ENCODE peak calls at places on chromosome 22, in ten cellular contexts. H is nephron progenitor cell, G is HFF-Myc, P is HFFc6, F is lower leg skin, Y is fibroblast of pulmonary artery, L is bronchial epithelial cell, K is heart left ventricle, E is neural progenitor cell, J is HCT116. X is an unnamed sample.

GRCh38 chr22:42428025-42428424 is 4.2 kb downstream of the NFAM1 start:
- DNase-seq in H (no peak), G (no peak), P (no peak), F (no peak), Y (no peak), L (no peak), K (no peak), E (no peak), J (no peak), X (no peak)

GRCh38 chr22:26707090-26707489 is 49.7 kb downstream of the MIAT start:
- DNase-seq in H (no peak), G (no peak), P (no peak), F (no peak), Y (no peak), L (no peak), K (no peak), E (no peak), J (no peak), X (no peak)

GRCh38 chr22:43745783-43746356 is 66.2 kb downstream of the EFCAB6 start:
- DNase-seq in H (no peak), G (no peak), P (no peak), F (no peak), Y (no peak), L (no peak), K (no peak), E (no peak), J (no peak), X (no peak)

GRCh38 chr22:43550024-43550620 is 138.3 kb downstream of the MPPED1 start:
- DNase-seq in H (no peak), G (no peak), P (no peak), F (no peak), Y (no peak), L (no peak), K (no peak), E (no peak), J (no peak), X (no peak)

GRCh38 chr22:42805998-42806481 is 51.0 kb downstream of the ARFGAP3 start:
- DNase-seq in H (no peak), G (no peak), P (no peak), F (no peak), Y (no peak), L (peak; percentile 6), K (no peak), E (peak; percentile 31), J (no peak), X (no peak)

GRCh38 chr22:30717331-30717921 is 22.8 kb downstream of the OSBP2 start:
- DNase-seq in H (no peak), G (peak; percentile 71), P (peak; percentile 78), F (no peak), Y (peak; percentile 78), L (peak; percentile 76), K (no peak), E (no peak), J (peak; percentile 54), X (no peak)

GRCh38 chr22:41047741-41048140 is 44.7 kb upstream of the EP300 start:
- DNase-seq in H (no peak), G (no peak), P (no peak), F (no peak), Y (no peak), L (no peak), K (no peak), E (no peak), J (no peak), X (no peak)

GRCh38 chr22:43618517-43618916 is 193.6 kb downstream of the EFCAB6 start:
- DNase-seq in H (no peak), G (no peak), P (no peak), F (no peak), Y (no peak), L (no peak), K (no peak), E (no peak), J (no peak), X (no peak)

GRCh38 chr22:44191036-44191454 is 10.3 kb downstream of the PARVG start:
- DNase-seq in H (no peak), G (no peak), P (no peak), F (no peak), Y (no peak), L (peak; percentile 17), K (no peak), E (no peak), J (no peak), X (no peak)

GRCh38 chr22:17772249-17772962 is 1.9 kb downstream of the BID start:
- DNase-seq in H (peak; percentile 30), G (no peak), P (no peak), F (no peak), Y (no peak), L (peak; percentile 29), K (no peak), E (no peak), J (no peak), X (peak; percentile 67)

GRCh38 chr22:50720301-50720845 is 17.6 kb upstream of the ACR start:
- DNase-seq in H (peak; percentile 66), G (no peak), P (no peak), F (no peak), Y (no peak), L (no peak), K (no peak), E (peak; percentile 75), J (no peak), X (no peak)

GRCh38 chr22:17764036-17764435 is 10.2 kb downstream of the BID start:
- DNase-seq in H (no peak), G (no peak), P (no peak), F (no peak), Y (no peak), L (no peak), K (no peak), E (no peak), J (no peak), X (no peak)

GRCh38 chr22:22203048-22203971 is 41.3 kb upstream of the VPREB1 start:
- DNase-seq in H (no peak), G (no peak), P (no peak), F (no peak), Y (no peak), L (no peak), K (no peak), E (no peak), J (no peak), X (no peak)

GRCh38 chr22:22201925-22202343 is 42.7 kb upstream of the VPREB1 start:
- DNase-seq in H (no peak), G (no peak), P (no peak), F (no peak), Y (no peak), L (no peak), K (no peak), E (no peak), J (no peak), X (no peak)

GRCh38 chr22:22199634-22200033 is 45.0 kb upstream of the VPREB1 start:
- DNase-seq in H (no peak), G (no peak), P (no peak), F (no peak), Y (no peak), L (no peak), K (no peak), E (no peak), J (no peak), X (no peak)

GRCh38 chr22:22200569-22201184 is 43.9 kb upstream of the VPREB1 start:
- DNase-seq in H (no peak), G (no peak), P (no peak), F (no peak), Y (no peak), L (no peak), K (no peak), E (no peak), J (no peak), X (no peak)

DNA sequence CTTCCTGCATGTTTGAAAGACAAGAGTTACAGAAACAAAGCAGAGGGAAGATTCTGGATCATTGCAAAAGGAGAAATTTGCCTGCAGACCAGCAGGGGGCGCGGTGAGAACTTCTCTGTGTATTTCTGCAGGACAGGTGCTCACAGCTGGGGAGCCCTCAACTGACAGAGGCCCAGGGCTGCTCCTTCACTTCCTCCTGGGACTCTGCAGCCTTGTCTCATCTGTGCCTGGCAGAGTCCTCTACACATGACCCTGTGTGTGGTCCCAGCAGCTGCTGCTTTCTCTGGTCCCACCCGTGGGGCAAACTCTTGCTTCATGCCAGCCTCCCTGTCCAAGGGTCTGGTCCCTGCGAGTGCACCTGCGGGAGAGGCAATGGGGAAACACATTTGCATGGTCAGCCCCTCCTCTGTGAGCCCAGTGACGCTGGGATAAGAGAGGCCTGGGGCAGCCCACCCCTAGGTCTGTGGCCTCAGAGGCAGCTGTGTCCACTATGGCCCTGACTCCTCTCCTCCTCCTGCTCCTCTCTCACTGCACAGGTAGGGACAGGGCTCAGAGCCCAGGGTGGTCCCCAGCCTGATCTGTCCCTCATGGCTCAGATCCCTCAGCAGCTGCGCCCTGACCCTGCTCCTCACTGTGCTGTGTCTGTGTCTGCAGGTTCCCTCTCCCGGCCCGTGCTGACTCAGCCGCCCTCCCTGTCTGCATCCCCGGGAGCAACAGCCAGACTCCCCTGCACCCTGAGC is 43.2 kb upstream of the VPREB1 start:
- DNase-seq in H (no peak), G (no peak), P (peak; percentile 12), F (no peak), Y (peak; percentile 44), L (no peak), K (peak; percentile 53), E (peak; percentile 49), J (no peak), X (peak; percentile 29)
- TF ChIP-seq CTCF in H (peak; percentile 40), G (peak; percentile 73), P (peak; percentile 96), F (no peak), Y (peak; percentile 69), L (peak; percentile 48), K (peak; percentile 62), E (peak; percentile 47), J (peak; percentile 28), X (peak; percentile 63)

DNA sequence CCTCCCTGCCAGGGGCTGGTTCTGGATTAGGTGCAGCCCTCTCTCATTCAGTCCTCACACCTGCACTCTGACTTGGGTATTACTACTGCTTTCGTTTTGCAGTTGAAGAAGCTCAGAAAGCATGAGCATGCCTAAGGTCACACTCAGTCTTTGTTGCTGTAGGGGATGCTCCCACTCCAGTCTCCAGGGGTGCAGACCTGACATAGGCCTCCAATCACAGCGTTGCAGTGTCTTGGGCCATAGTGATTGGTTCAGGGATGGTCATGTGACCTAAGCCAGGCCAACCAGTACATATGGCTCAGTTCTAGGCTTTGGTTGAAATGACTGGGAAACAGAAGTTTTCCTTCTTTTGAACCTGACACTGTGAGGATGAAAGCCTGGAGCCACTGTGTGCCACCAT is 61.7 kb downstream of the FBXO7 start:
- DNase-seq in H (no peak), G (no peak), P (no peak), F (no peak), Y (no peak), L (no peak), K (no peak), E (no peak), J (no peak), X (no peak)
- TF ChIP-seq CTCF in H (no peak), G (no peak), P (no peak), F (no peak), Y (no peak), L (no peak), K (no peak), E (no peak), J (no peak), X (no peak)

GRCh38 chr22:38881464-38881871 is 9.5 kb upstream of the CBX6 start:
- DNase-seq in H (no peak), G (no peak), P (peak; percentile 67), F (peak; percentile 74), Y (peak; percentile 92), L (no peak), K (peak; percentile 56), E (no peak), J (no peak), X (no peak)
- TF ChIP-seq CTCF in H (no peak), G (no peak), P (no peak), F (no peak), Y (peak; percentile 10), L (no peak), K (no peak), E (no peak), J (no peak), X (no peak)

GRCh38 chr22:20268350-20269012 is 363 bp upstream of the RTN4R start:
- DNase-seq in H (peak; percentile 83), G (no peak), P (no peak), F (no peak), Y (peak; percentile 35), L (peak; percentile 6), K (peak; percentile 54), E (peak; percentile 93), J (peak; percentile 8), X (peak; percentile 87)
- TF ChIP-seq CTCF in H (peak; percentile 47), G (peak; percentile 39), P (peak; percentile 77), F (no peak), Y (peak; percentile 18), L (peak; percentile 61), K (peak; percentile 74), E (peak; percentile 66), J (no peak), X (peak; percentile 49)